ENCODE peak calls at places on chromosomes 7 and 10, in six cellular contexts. One of them, this sample, is unnamed.

GRCh38 chr10:48468130-48468790 is 136.6 kb downstream of the ARHGAP22 start:
- DNase-seq in CD8-positive, alpha-beta memory T cell: no peak
- DNase-seq in A673: no peak
- DNase-seq in GM23248: no peak
- DNase-seq in uterus: no peak
- DNase-seq in prostate gland: no peak
- DNase-seq in this sample: no peak

GRCh38 chr7:41445951-41446350 is 256.9 kb downstream of the INHBA start:
- DNase-seq in GM23248: no peak
- DNase-seq in CD8-positive, alpha-beta memory T cell: no peak
- DNase-seq in A673: no peak
- DNase-seq in uterus: no peak
- DNase-seq in prostate gland: no peak
- DNase-seq in this sample: peak; percentile 14

GRCh38 chr7:125599387-125599786 is 669.8 kb upstream of the POT1 start:
- DNase-seq in prostate gland: no peak
- DNase-seq in uterus: no peak
- DNase-seq in A673: no peak
- DNase-seq in CD8-positive, alpha-beta memory T cell: no peak
- DNase-seq in GM23248: no peak
- DNase-seq in this sample: no peak

GRCh38 chr7:15628876-15629275 is 57.6 kb downstream of the MEOX2 start:
- DNase-seq in A673: no peak
- DNase-seq in GM23248: peak; percentile 12
- DNase-seq in CD8-positive, alpha-beta memory T cell: no peak
- DNase-seq in uterus: no peak
- DNase-seq in prostate gland: no peak
- DNase-seq in this sample: no peak

GRCh38 chr7:774161-775109 is 47.4 kb upstream of the PRKAR1B start:
- DNase-seq in prostate gland: peak; percentile 43
- DNase-seq in CD8-positive, alpha-beta memory T cell: peak; percentile 58
- DNase-seq in uterus: peak; percentile 66
- DNase-seq in GM23248: peak; percentile 67
- DNase-seq in A673: peak; percentile 69
- DNase-seq in this sample: no peak

GRCh38 chr7:83410989-83411591 is 237.8 kb downstream of the SEMA3E start:
- DNase-seq in prostate gland: peak; percentile 25
- DNase-seq in A673: peak; percentile 58
- DNase-seq in GM23248: peak; percentile 76
- DNase-seq in uterus: no peak
- DNase-seq in CD8-positive, alpha-beta memory T cell: no peak
- DNase-seq in this sample: peak; percentile 4

GRCh38 chr7:1777122-1777521 is 107.0 kb downstream of the ELFN1 start:
- DNase-seq in GM23248: no peak
- DNase-seq in prostate gland: no peak
- DNase-seq in uterus: no peak
- DNase-seq in A673: no peak
- DNase-seq in CD8-positive, alpha-beta memory T cell: no peak
- DNase-seq in this sample: no peak

GRCh38 chr10:118118751-118119150 is 72.0 kb upstream of the RAB11FIP2 start:
- DNase-seq in prostate gland: no peak
- DNase-seq in CD8-positive, alpha-beta memory T cell: no peak
- DNase-seq in uterus: no peak
- DNase-seq in A673: no peak
- DNase-seq in GM23248: no peak
- DNase-seq in this sample: no peak

GRCh38 chr10:86971146-86971991 is 3.1 kb downstream of the ADIRF start:
- DNase-seq in GM23248: peak; percentile 97
- DNase-seq in uterus: peak; percentile 98
- DNase-seq in A673: peak; percentile 79
- DNase-seq in CD8-positive, alpha-beta memory T cell: peak; percentile 90
- DNase-seq in prostate gland: peak; percentile 91
- DNase-seq in this sample: no peak

GRCh38 chr7:79664884-79665676 is 211.6 kb upstream of the MAGI2 start:
- DNase-seq in prostate gland: no peak
- DNase-seq in CD8-positive, alpha-beta memory T cell: no peak
- DNase-seq in GM23248: no peak
- DNase-seq in uterus: no peak
- DNase-seq in A673: no peak
- DNase-seq in this sample: no peak

GRCh38 chr7:51316666-51317581 is at the start of gene COBL:
- DNase-seq in A673: no peak
- DNase-seq in CD8-positive, alpha-beta memory T cell: no peak
- DNase-seq in GM23248: peak; percentile 38
- DNase-seq in uterus: no peak
- DNase-seq in prostate gland: peak; percentile 46
- DNase-seq in this sample: no peak

GRCh38 chr7:31074403-31074802 is 22.3 kb downstream of the ADCYAP1R1 start:
- DNase-seq in prostate gland: no peak
- DNase-seq in CD8-positive, alpha-beta memory T cell: no peak
- DNase-seq in GM23248: no peak
- DNase-seq in A673: no peak
- DNase-seq in uterus: peak; percentile 72
- DNase-seq in this sample: no peak

GRCh38 chr10:78803710-78804109 is 265.1 kb upstream of the ZMIZ1 start:
- DNase-seq in uterus: no peak
- DNase-seq in prostate gland: no peak
- DNase-seq in CD8-positive, alpha-beta memory T cell: no peak
- DNase-seq in A673: no peak
- DNase-seq in GM23248: no peak
- DNase-seq in this sample: no peak

GRCh38 chr10:133276100-133276434 is 601 bp downstream of the ADAM8 start:
- DNase-seq in GM23248: no peak
- DNase-seq in prostate gland: no peak
- DNase-seq in A673: no peak
- DNase-seq in uterus: no peak
- DNase-seq in CD8-positive, alpha-beta memory T cell: no peak
- DNase-seq in this sample: no peak

GRCh38 chr7:47783456-47784240 is 164.6 kb downstream of the PKD1L1 start:
- DNase-seq in CD8-positive, alpha-beta memory T cell: no peak
- DNase-seq in A673: peak; percentile 66
- DNase-seq in uterus: peak; percentile 43
- DNase-seq in prostate gland: no peak
- DNase-seq in GM23248: peak; percentile 94
- DNase-seq in this sample: no peak

GRCh38 chr7:73905360-73905759 is 44.4 kb downstream of the TMEM270 start:
- DNase-seq in A673: no peak
- DNase-seq in uterus: no peak
- DNase-seq in CD8-positive, alpha-beta memory T cell: no peak
- DNase-seq in prostate gland: no peak
- DNase-seq in GM23248: no peak
- DNase-seq in this sample: no peak

GRCh38 chr7:77958436-77958835 is 159.9 kb downstream of the PHTF2 start:
- DNase-seq in GM23248: no peak
- DNase-seq in uterus: no peak
- DNase-seq in CD8-positive, alpha-beta memory T cell: no peak
- DNase-seq in prostate gland: no peak
- DNase-seq in A673: no peak
- DNase-seq in this sample: no peak

GRCh38 chr7:67346126-67346525 is 349.5 kb downstream of the TYW1 start:
- DNase-seq in A673: no peak
- DNase-seq in GM23248: no peak
- DNase-seq in prostate gland: no peak
- DNase-seq in CD8-positive, alpha-beta memory T cell: no peak
- DNase-seq in uterus: no peak
- DNase-seq in this sample: no peak

GRCh38 chr7:42940985-42941847 is 9.0 kb downstream of the MRPL32 start:
- DNase-seq in uterus: peak; percentile 70
- DNase-seq in CD8-positive, alpha-beta memory T cell: peak; percentile 52
- DNase-seq in GM23248: peak; percentile 78
- DNase-seq in A673: peak; percentile 85
- DNase-seq in prostate gland: peak; percentile 88
- DNase-seq in this sample: peak; percentile 60

GRCh38 chr7:156179872-156180390 is 367.7 kb upstream of the SHH start:
- DNase-seq in prostate gland: no peak
- DNase-seq in uterus: no peak
- DNase-seq in A673: no peak
- DNase-seq in CD8-positive, alpha-beta memory T cell: no peak
- DNase-seq in GM23248: no peak
- DNase-seq in this sample: no peak

GRCh38 chr7:17773289-17773626 is 167.0 kb downstream of the SNX13 start:
- DNase-seq in uterus: no peak
- DNase-seq in A673: peak; percentile 11
- DNase-seq in CD8-positive, alpha-beta memory T cell: no peak
- DNase-seq in prostate gland: no peak
- DNase-seq in GM23248: peak; percentile 95
- DNase-seq in this sample: no peak

GRCh38 chr10:34031410-34031809 is 696.9 kb upstream of the NRP1 start:
- DNase-seq in GM23248: peak; percentile 91
- DNase-seq in prostate gland: peak; percentile 9
- DNase-seq in A673: no peak
- DNase-seq in uterus: peak; percentile 50
- DNase-seq in CD8-positive, alpha-beta memory T cell: no peak
- DNase-seq in this sample: no peak

GRCh38 chr7:89607797-89608196 is 546.5 kb upstream of the STEAP1 start:
- DNase-seq in A673: no peak
- DNase-seq in CD8-positive, alpha-beta memory T cell: peak; percentile 50
- DNase-seq in uterus: no peak
- DNase-seq in prostate gland: no peak
- DNase-seq in GM23248: no peak
- DNase-seq in this sample: no peak

GRCh38 chr7:23247602-23248335 is 1.2 kb downstream of the GPNMB start:
- DNase-seq in GM23248: peak; percentile 63
- DNase-seq in prostate gland: no peak
- DNase-seq in uterus: peak; percentile 38
- DNase-seq in CD8-positive, alpha-beta memory T cell: no peak
- DNase-seq in A673: no peak
- DNase-seq in this sample: no peak

GRCh38 chr7:32479574-32480200 is 10.5 kb downstream of the LSM5 start:
- DNase-seq in GM23248: peak; percentile 71
- DNase-seq in uterus: no peak
- DNase-seq in CD8-positive, alpha-beta memory T cell: no peak
- DNase-seq in prostate gland: no peak
- DNase-seq in A673: peak; percentile 75
- DNase-seq in this sample: no peak

GRCh38 chr7:40760293-40760964 is 625.6 kb downstream of the SUGCT start:
- DNase-seq in prostate gland: no peak
- DNase-seq in CD8-positive, alpha-beta memory T cell: no peak
- DNase-seq in GM23248: no peak
- DNase-seq in A673: no peak
- DNase-seq in uterus: no peak
- DNase-seq in this sample: no peak

GRCh38 chr7:134502463-134502862 is 24.9 kb upstream of the AKR1B10 start:
- DNase-seq in prostate gland: no peak
- DNase-seq in CD8-positive, alpha-beta memory T cell: no peak
- DNase-seq in uterus: peak; percentile 35
- DNase-seq in A673: no peak
- DNase-seq in GM23248: peak; percentile 87
- DNase-seq in this sample: no peak

GRCh38 chr7:121741896-121742295 is 131.1 kb upstream of the PTPRZ1 start:
- DNase-seq in uterus: no peak
- DNase-seq in CD8-positive, alpha-beta memory T cell: no peak
- DNase-seq in GM23248: no peak
- DNase-seq in A673: no peak
- DNase-seq in prostate gland: no peak
- DNase-seq in this sample: no peak
- H3K27ac ChIP-seq in uterus: no peak overlapping the region
- H3K27ac ChIP-seq in CD8-positive, alpha-beta memory T cell: no peak overlapping the region
- H3K27ac ChIP-seq in GM23248: no peak overlapping the region
- H3K27ac ChIP-seq in A673: no peak overlapping the region
- H3K27ac ChIP-seq in prostate gland: no peak overlapping the region
- H3K27ac ChIP-seq in this sample: no peak overlapping the region

GRCh38 chr7:128139406-128139805 is 101.7 kb upstream of the LEP start:
- DNase-seq in prostate gland: no peak
- DNase-seq in CD8-positive, alpha-beta memory T cell: no peak
- DNase-seq in uterus: no peak
- DNase-seq in GM23248: no peak
- DNase-seq in A673: no peak
- DNase-seq in this sample: no peak
- H3K27ac ChIP-seq in prostate gland: no peak overlapping the region
- H3K27ac ChIP-seq in CD8-positive, alpha-beta memory T cell: no peak overlapping the region
- H3K27ac ChIP-seq in uterus: no peak overlapping the region
- H3K27ac ChIP-seq in GM23248: no peak overlapping the region
- H3K27ac ChIP-seq in A673: no peak overlapping the region
- H3K27ac ChIP-seq in this sample: no peak overlapping the region

GRCh38 chr10:93701903-93702277 is 502 bp downstream of the FRA10AC1 start:
- DNase-seq in prostate gland: peak; percentile 8
- DNase-seq in CD8-positive, alpha-beta memory T cell: no peak
- DNase-seq in uterus: no peak
- DNase-seq in A673: no peak
- DNase-seq in GM23248: peak; percentile 72
- DNase-seq in this sample: no peak

GRCh38 chr10:93703841-93704240 is 1.4 kb upstream of the FRA10AC1 start:
- DNase-seq in CD8-positive, alpha-beta memory T cell: no peak
- DNase-seq in prostate gland: no peak
- DNase-seq in GM23248: no peak
- DNase-seq in uterus: no peak
- DNase-seq in A673: no peak
- DNase-seq in this sample: no peak

GRCh38 chr10:93702278-93703001 is at the start of gene FRA10AC1:
- DNase-seq in A673: peak; percentile 92
- DNase-seq in GM23248: peak; percentile 94
- DNase-seq in CD8-positive, alpha-beta memory T cell: peak; percentile 83
- DNase-seq in prostate gland: peak; percentile 87
- DNase-seq in uterus: peak; percentile 90
- DNase-seq in this sample: peak; percentile 94

GRCh38 chr10:93707623-93708022 is 5.2 kb upstream of the FRA10AC1 start:
- DNase-seq in A673: no peak
- DNase-seq in CD8-positive, alpha-beta memory T cell: no peak
- DNase-seq in uterus: no peak
- DNase-seq in prostate gland: no peak
- DNase-seq in GM23248: no peak
- DNase-seq in this sample: no peak

GRCh38 chr10:93703066-93703465 is 674 bp upstream of the FRA10AC1 start:
- DNase-seq in A673: no peak
- DNase-seq in CD8-positive, alpha-beta memory T cell: no peak
- DNase-seq in prostate gland: peak; percentile 15
- DNase-seq in uterus: no peak
- DNase-seq in GM23248: peak; percentile 37
- DNase-seq in this sample: no peak
- H3K27ac ChIP-seq in A673: peak overlapping the region; percentile 81
- H3K27ac ChIP-seq in CD8-positive, alpha-beta memory T cell: peak overlapping the region; percentile 82
- H3K27ac ChIP-seq in prostate gland: peak overlapping the region; percentile 85
- H3K27ac ChIP-seq in uterus: peak overlapping the region; percentile 91
- H3K27ac ChIP-seq in GM23248: peak overlapping the region; percentile 92
- H3K27ac ChIP-seq in this sample: peak overlapping the region; percentile 93

GRCh38 chr10:8405551-8405950 is 351.1 kb downstream of the GATA3 start:
- DNase-seq in uterus: no peak
- DNase-seq in A673: no peak
- DNase-seq in prostate gland: no peak
- DNase-seq in CD8-positive, alpha-beta memory T cell: no peak
- DNase-seq in GM23248: no peak
- DNase-seq in this sample: no peak

GRCh38 chr10:8416192-8416701 is 361.8 kb downstream of the GATA3 start:
- DNase-seq in uterus: no peak
- DNase-seq in GM23248: no peak
- DNase-seq in A673: no peak
- DNase-seq in prostate gland: no peak
- DNase-seq in CD8-positive, alpha-beta memory T cell: peak; percentile 19
- DNase-seq in this sample: no peak

GRCh38 chr10:8412541-8412940 is 358.1 kb downstream of the GATA3 start:
- DNase-seq in prostate gland: no peak
- DNase-seq in A673: no peak
- DNase-seq in CD8-positive, alpha-beta memory T cell: no peak
- DNase-seq in GM23248: no peak
- DNase-seq in uterus: no peak
- DNase-seq in this sample: no peak

GRCh38 chr10:8407561-8408021 is 353.1 kb downstream of the GATA3 start:
- DNase-seq in uterus: no peak
- DNase-seq in A673: no peak
- DNase-seq in CD8-positive, alpha-beta memory T cell: no peak
- DNase-seq in prostate gland: no peak
- DNase-seq in GM23248: no peak
- DNase-seq in this sample: no peak

GRCh38 chr10:8410506-8410905 is 356.0 kb downstream of the GATA3 start:
- DNase-seq in GM23248: no peak
- DNase-seq in uterus: no peak
- DNase-seq in prostate gland: no peak
- DNase-seq in A673: no peak
- DNase-seq in CD8-positive, alpha-beta memory T cell: no peak
- DNase-seq in this sample: no peak
- H3K27ac ChIP-seq in GM23248: no peak overlapping the region
- H3K27ac ChIP-seq in uterus: no peak overlapping the region
- H3K27ac ChIP-seq in prostate gland: no peak overlapping the region
- H3K27ac ChIP-seq in A673: no peak overlapping the region
- H3K27ac ChIP-seq in CD8-positive, alpha-beta memory T cell: no peak overlapping the region
- H3K27ac ChIP-seq in this sample: no peak overlapping the region